ENCODE peak calls at places on chromosomes 12 and 14, in eight cellular contexts. One of them, this sample, is unnamed.

GRCh38 chr12:71503579-71504470 is 64.2 kb downstream of the LGR5 start:
- DNase-seq in astrocyte: no peak
- DNase-seq in aorta: no peak
- DNase-seq in AG04450: no peak
- DNase-seq in naive thymus-derived CD4-positive, alpha-beta T cell: no peak
- DNase-seq in tibial artery: no peak
- DNase-seq in lower lobe of right lung: no peak
- DNase-seq in HepG2: no peak
- DNase-seq in this sample: no peak

GRCh38 chr14:38850664-38851063 is 252.4 kb downstream of the SEC23A start:
- DNase-seq in astrocyte: no peak
- DNase-seq in aorta: no peak
- DNase-seq in AG04450: no peak
- DNase-seq in naive thymus-derived CD4-positive, alpha-beta T cell: no peak
- DNase-seq in tibial artery: no peak
- DNase-seq in lower lobe of right lung: no peak
- DNase-seq in HepG2: no peak
- DNase-seq in this sample: no peak

GRCh38 chr14:95238674-95239313 is 80.9 kb downstream of the CLMN start:
- DNase-seq in astrocyte: no peak
- DNase-seq in aorta: no peak
- DNase-seq in AG04450: no peak
- DNase-seq in naive thymus-derived CD4-positive, alpha-beta T cell: no peak
- DNase-seq in tibial artery: no peak
- DNase-seq in lower lobe of right lung: no peak
- DNase-seq in HepG2: no peak
- DNase-seq in this sample: no peak

GRCh38 chr14:68770553-68771286 is 22.1 kb downstream of the ZFP36L1 start:
- DNase-seq in astrocyte: no peak
- DNase-seq in aorta: peak
- DNase-seq in AG04450: no peak
- DNase-seq in naive thymus-derived CD4-positive, alpha-beta T cell: no peak
- DNase-seq in tibial artery: no peak
- DNase-seq in lower lobe of right lung: no peak
- DNase-seq in HepG2: no peak
- DNase-seq in this sample: no peak

GRCh38 chr12:29725587-29726320 is 58.0 kb downstream of the TMTC1 start:
- DNase-seq in astrocyte: peak
- DNase-seq in aorta: peak
- DNase-seq in AG04450: no peak
- DNase-seq in naive thymus-derived CD4-positive, alpha-beta T cell: no peak
- DNase-seq in tibial artery: peak
- DNase-seq in lower lobe of right lung: no peak
- DNase-seq in HepG2: no peak
- DNase-seq in this sample: peak

GRCh38 chr12:74539261-74539660 is 1.6 kb downstream of the ATXN7L3B start:
- DNase-seq in astrocyte: no peak
- DNase-seq in aorta: no peak
- DNase-seq in AG04450: no peak
- DNase-seq in naive thymus-derived CD4-positive, alpha-beta T cell: no peak
- DNase-seq in tibial artery: no peak
- DNase-seq in lower lobe of right lung: no peak
- DNase-seq in HepG2: peak
- DNase-seq in this sample: no peak

GRCh38 chr12:77120156-77120555 is 54.8 kb upstream of the E2F7 start:
- DNase-seq in astrocyte: peak
- DNase-seq in aorta: no peak
- DNase-seq in AG04450: no peak
- DNase-seq in naive thymus-derived CD4-positive, alpha-beta T cell: no peak
- DNase-seq in tibial artery: no peak
- DNase-seq in lower lobe of right lung: no peak
- DNase-seq in HepG2: no peak
- DNase-seq in this sample: no peak

GRCh38 chr12:87924149-87924548 is 105.1 kb downstream of the C12orf50 start:
- DNase-seq in astrocyte: peak
- DNase-seq in aorta: no peak
- DNase-seq in AG04450: no peak
- DNase-seq in naive thymus-derived CD4-positive, alpha-beta T cell: no peak
- DNase-seq in tibial artery: no peak
- DNase-seq in lower lobe of right lung: no peak
- DNase-seq in HepG2: no peak
- DNase-seq in this sample: no peak

GRCh38 chr14:51957950-51958349 is 31.4 kb upstream of the RTRAF start:
- DNase-seq in astrocyte: peak
- DNase-seq in aorta: no peak
- DNase-seq in AG04450: no peak
- DNase-seq in naive thymus-derived CD4-positive, alpha-beta T cell: no peak
- DNase-seq in tibial artery: no peak
- DNase-seq in lower lobe of right lung: no peak
- DNase-seq in HepG2: no peak
- DNase-seq in this sample: no peak

GRCh38 chr14:35215110-35215872 is 76.9 kb upstream of the PSMA6 start:
- DNase-seq in astrocyte: peak
- DNase-seq in aorta: no peak
- DNase-seq in AG04450: peak
- DNase-seq in naive thymus-derived CD4-positive, alpha-beta T cell: no peak
- DNase-seq in tibial artery: no peak
- DNase-seq in lower lobe of right lung: no peak
- DNase-seq in HepG2: peak
- DNase-seq in this sample: no peak
- H3K27ac ChIP-seq in astrocyte: no peak
- H3K27ac ChIP-seq in aorta: no peak
- H3K27ac ChIP-seq in AG04450: no peak
- H3K27ac ChIP-seq in naive thymus-derived CD4-positive, alpha-beta T cell: no peak
- H3K27ac ChIP-seq in tibial artery: no peak
- H3K27ac ChIP-seq in lower lobe of right lung: peak
- H3K27ac ChIP-seq in HepG2: no peak
- H3K27ac ChIP-seq in this sample: no peak

GRCh38 chr14:21086908-21087293 is 11.6 kb downstream of the ZNF219 start:
- DNase-seq in astrocyte: no peak
- DNase-seq in aorta: no peak
- DNase-seq in AG04450: no peak
- DNase-seq in naive thymus-derived CD4-positive, alpha-beta T cell: no peak
- DNase-seq in tibial artery: no peak
- DNase-seq in lower lobe of right lung: no peak
- DNase-seq in HepG2: no peak
- DNase-seq in this sample: no peak

GRCh38 chr14:21084396-21084795 is 14.1 kb downstream of the ZNF219 start:
- DNase-seq in astrocyte: no peak
- DNase-seq in aorta: no peak
- DNase-seq in AG04450: no peak
- DNase-seq in naive thymus-derived CD4-positive, alpha-beta T cell: no peak
- DNase-seq in tibial artery: no peak
- DNase-seq in lower lobe of right lung: no peak
- DNase-seq in HepG2: no peak
- DNase-seq in this sample: no peak

GRCh38 chr14:21087294-21088091 is 11.0 kb downstream of the ZNF219 start:
- DNase-seq in astrocyte: peak
- DNase-seq in aorta: peak
- DNase-seq in AG04450: no peak
- DNase-seq in naive thymus-derived CD4-positive, alpha-beta T cell: peak
- DNase-seq in tibial artery: no peak
- DNase-seq in lower lobe of right lung: no peak
- DNase-seq in HepG2: no peak
- DNase-seq in this sample: no peak

GRCh38 chr14:21083565-21084325 is 13.6 kb downstream of the ARHGEF40 start:
- DNase-seq in astrocyte: no peak
- DNase-seq in aorta: no peak
- DNase-seq in AG04450: no peak
- DNase-seq in naive thymus-derived CD4-positive, alpha-beta T cell: no peak
- DNase-seq in tibial artery: no peak
- DNase-seq in lower lobe of right lung: no peak
- DNase-seq in HepG2: no peak
- DNase-seq in this sample: no peak

GRCh38 chr14:21084988-21085853 is 13.2 kb downstream of the ZNF219 start:
- DNase-seq in astrocyte: peak
- DNase-seq in aorta: no peak
- DNase-seq in AG04450: no peak
- DNase-seq in naive thymus-derived CD4-positive, alpha-beta T cell: no peak
- DNase-seq in tibial artery: peak
- DNase-seq in lower lobe of right lung: peak
- DNase-seq in HepG2: no peak
- DNase-seq in this sample: no peak
- H3K27ac ChIP-seq in astrocyte: peak
- H3K27ac ChIP-seq in aorta: no peak
- H3K27ac ChIP-seq in AG04450: peak
- H3K27ac ChIP-seq in naive thymus-derived CD4-positive, alpha-beta T cell: no peak
- H3K27ac ChIP-seq in tibial artery: no peak
- H3K27ac ChIP-seq in lower lobe of right lung: peak
- H3K27ac ChIP-seq in HepG2: no peak
- H3K27ac ChIP-seq in this sample: no peak

DNA sequence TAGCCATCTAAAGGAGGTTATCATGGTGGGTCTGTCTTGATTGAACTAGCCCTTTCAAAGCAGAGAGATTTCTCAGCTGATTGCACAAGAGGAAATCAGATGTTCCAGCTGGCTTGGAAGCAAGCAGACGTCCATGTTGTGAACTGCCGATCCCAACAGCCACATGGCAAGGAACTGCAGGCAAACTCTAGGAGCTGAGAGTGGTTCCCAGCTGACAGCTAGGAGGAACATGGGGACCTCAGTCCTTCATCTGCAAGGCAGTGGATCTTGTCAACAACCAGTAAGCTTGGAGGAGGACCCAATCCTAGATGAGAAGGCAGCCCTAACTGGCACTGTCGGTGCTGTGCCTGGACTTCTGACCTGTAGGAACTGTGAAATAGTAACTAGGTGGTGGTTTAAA is 7.7 kb downstream of the ACVR1B start:
- DNase-seq in astrocyte: no peak
- DNase-seq in aorta: no peak
- DNase-seq in AG04450: no peak
- DNase-seq in naive thymus-derived CD4-positive, alpha-beta T cell: no peak
- DNase-seq in tibial artery: peak
- DNase-seq in lower lobe of right lung: no peak
- DNase-seq in HepG2: no peak
- DNase-seq in this sample: no peak
- H3K27ac ChIP-seq in astrocyte: no peak
- H3K27ac ChIP-seq in aorta: no peak
- H3K27ac ChIP-seq in AG04450: no peak
- H3K27ac ChIP-seq in naive thymus-derived CD4-positive, alpha-beta T cell: no peak
- H3K27ac ChIP-seq in tibial artery: no peak
- H3K27ac ChIP-seq in lower lobe of right lung: no peak
- H3K27ac ChIP-seq in HepG2: peak
- H3K27ac ChIP-seq in this sample: no peak

DNA sequence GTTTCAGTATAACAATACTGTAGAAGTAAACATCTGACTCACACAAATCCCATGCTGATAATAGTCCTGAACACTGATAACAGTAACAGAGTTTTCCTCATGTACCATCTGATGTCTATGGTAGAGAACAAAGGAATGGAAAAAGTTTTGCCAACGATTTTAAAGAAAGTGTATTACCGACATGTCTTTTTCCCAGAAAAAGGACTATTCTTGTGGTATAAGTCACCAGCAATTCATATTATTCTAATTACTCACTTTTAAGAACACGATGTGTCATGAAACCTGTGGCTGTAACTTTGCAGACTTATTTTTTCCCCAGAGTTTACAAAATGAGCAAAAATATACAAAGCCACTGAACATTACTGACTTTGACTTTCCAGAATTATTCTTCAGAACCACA is 40.1 kb upstream of the DCN start:
- DNase-seq in astrocyte: peak
- DNase-seq in aorta: no peak
- DNase-seq in AG04450: no peak
- DNase-seq in naive thymus-derived CD4-positive, alpha-beta T cell: no peak
- DNase-seq in tibial artery: no peak
- DNase-seq in lower lobe of right lung: no peak
- DNase-seq in HepG2: no peak
- DNase-seq in this sample: no peak
- H3K27ac ChIP-seq in astrocyte: peak
- H3K27ac ChIP-seq in aorta: no peak
- H3K27ac ChIP-seq in AG04450: no peak
- H3K27ac ChIP-seq in naive thymus-derived CD4-positive, alpha-beta T cell: no peak
- H3K27ac ChIP-seq in tibial artery: no peak
- H3K27ac ChIP-seq in lower lobe of right lung: peak
- H3K27ac ChIP-seq in HepG2: no peak
- H3K27ac ChIP-seq in this sample: no peak